ENCODE peak calls at places on chromosome 13, in six cellular contexts. One of them, this sample, is unnamed.
A peak's percentile ranks its signal among the peaks of the same experiment; 100 is the strongest.

GRCh38 chr13:33870046-33870668 is 52.2 kb downstream of the RFC3 start:
- DNase-seq in left ventricle myocardium inferior: no peak
- DNase-seq in fibroblast of pulmonary artery: no peak
- DNase-seq in astrocyte of the cerebellum: no peak
- DNase-seq in progenitor cell of endocrine pancreas: no peak
- DNase-seq in tibial nerve: no peak
- DNase-seq in this sample: no peak

GRCh38 chr13:39095500-39095899 is 57.2 kb downstream of the NHLRC3 start:
- DNase-seq in progenitor cell of endocrine pancreas: no peak
- DNase-seq in fibroblast of pulmonary artery: no peak
- DNase-seq in left ventricle myocardium inferior: no peak
- DNase-seq in astrocyte of the cerebellum: no peak
- DNase-seq in tibial nerve: no peak
- DNase-seq in this sample: no peak

GRCh38 chr13:34620073-34620858 is 321.8 kb upstream of the NBEA start:
- DNase-seq in fibroblast of pulmonary artery: no peak
- DNase-seq in tibial nerve: no peak
- DNase-seq in left ventricle myocardium inferior: no peak
- DNase-seq in progenitor cell of endocrine pancreas: no peak
- DNase-seq in astrocyte of the cerebellum: no peak
- DNase-seq in this sample: no peak

GRCh38 chr13:97339019-97339988 is 94.7 kb upstream of the RAP2A start:
- DNase-seq in fibroblast of pulmonary artery: peak; percentile 93
- DNase-seq in left ventricle myocardium inferior: peak; percentile 54
- DNase-seq in progenitor cell of endocrine pancreas: no peak
- DNase-seq in astrocyte of the cerebellum: peak; percentile 80
- DNase-seq in tibial nerve: peak; percentile 36
- DNase-seq in this sample: no peak

GRCh38 chr13:114108894-114109293 is 23.5 kb downstream of the RASA3 start:
- DNase-seq in tibial nerve: no peak
- DNase-seq in fibroblast of pulmonary artery: no peak
- DNase-seq in astrocyte of the cerebellum: no peak
- DNase-seq in left ventricle myocardium inferior: no peak
- DNase-seq in progenitor cell of endocrine pancreas: no peak
- DNase-seq in this sample: no peak

GRCh38 chr13:40127476-40127875 is 472.0 kb downstream of the COG6 start:
- DNase-seq in fibroblast of pulmonary artery: no peak
- DNase-seq in left ventricle myocardium inferior: no peak
- DNase-seq in astrocyte of the cerebellum: no peak
- DNase-seq in tibial nerve: no peak
- DNase-seq in progenitor cell of endocrine pancreas: no peak
- DNase-seq in this sample: no peak

GRCh38 chr13:107531816-107532215 is 683.5 kb downstream of the LIG4 start:
- DNase-seq in fibroblast of pulmonary artery: no peak
- DNase-seq in tibial nerve: no peak
- DNase-seq in astrocyte of the cerebellum: no peak
- DNase-seq in progenitor cell of endocrine pancreas: no peak
- DNase-seq in left ventricle myocardium inferior: no peak
- DNase-seq in this sample: no peak

GRCh38 chr13:110463876-110464510 is 97.5 kb downstream of the RAB20 start:
- DNase-seq in astrocyte of the cerebellum: no peak
- DNase-seq in tibial nerve: no peak
- DNase-seq in left ventricle myocardium inferior: no peak
- DNase-seq in fibroblast of pulmonary artery: no peak
- DNase-seq in progenitor cell of endocrine pancreas: no peak
- DNase-seq in this sample: no peak

GRCh38 chr13:44148159-44148929 is 225.3 kb upstream of the SERP2 start:
- DNase-seq in progenitor cell of endocrine pancreas: no peak
- DNase-seq in astrocyte of the cerebellum: no peak
- DNase-seq in tibial nerve: no peak
- DNase-seq in fibroblast of pulmonary artery: no peak
- DNase-seq in left ventricle myocardium inferior: no peak
- DNase-seq in this sample: no peak

GRCh38 chr13:51935326-51936171 is 73.8 kb downstream of the CCDC70 start:
- DNase-seq in fibroblast of pulmonary artery: peak; percentile 14
- DNase-seq in progenitor cell of endocrine pancreas: peak; percentile 20
- DNase-seq in astrocyte of the cerebellum: no peak
- DNase-seq in tibial nerve: no peak
- DNase-seq in left ventricle myocardium inferior: no peak
- DNase-seq in this sample: no peak

GRCh38 chr13:104014803-104015645 is 948.8 kb upstream of the SLC10A2 start:
- DNase-seq in progenitor cell of endocrine pancreas: no peak
- DNase-seq in fibroblast of pulmonary artery: peak; percentile 86
- DNase-seq in tibial nerve: no peak
- DNase-seq in astrocyte of the cerebellum: peak; percentile 52
- DNase-seq in left ventricle myocardium inferior: no peak
- DNase-seq in this sample: no peak

GRCh38 chr13:92896842-92897241 is 329.8 kb upstream of the GPC6 start:
- DNase-seq in tibial nerve: no peak
- DNase-seq in left ventricle myocardium inferior: no peak
- DNase-seq in progenitor cell of endocrine pancreas: no peak
- DNase-seq in astrocyte of the cerebellum: peak; percentile 8
- DNase-seq in fibroblast of pulmonary artery: peak; percentile 70
- DNase-seq in this sample: no peak

GRCh38 chr13:86002921-86003488 is 203.8 kb upstream of the SLITRK6 start:
- DNase-seq in progenitor cell of endocrine pancreas: no peak
- DNase-seq in fibroblast of pulmonary artery: no peak
- DNase-seq in tibial nerve: no peak
- DNase-seq in left ventricle myocardium inferior: no peak
- DNase-seq in astrocyte of the cerebellum: no peak
- DNase-seq in this sample: no peak

GRCh38 chr13:31027136-31027535 is 94.7 kb downstream of the TEX26 start:
- DNase-seq in left ventricle myocardium inferior: no peak
- DNase-seq in tibial nerve: no peak
- DNase-seq in fibroblast of pulmonary artery: no peak
- DNase-seq in progenitor cell of endocrine pancreas: no peak
- DNase-seq in astrocyte of the cerebellum: no peak
- DNase-seq in this sample: no peak

GRCh38 chr13:38398810-38399493 is 49.3 kb downstream of the UFM1 start:
- DNase-seq in progenitor cell of endocrine pancreas: no peak
- DNase-seq in left ventricle myocardium inferior: no peak
- DNase-seq in astrocyte of the cerebellum: no peak
- DNase-seq in tibial nerve: no peak
- DNase-seq in fibroblast of pulmonary artery: peak; percentile 81
- DNase-seq in this sample: no peak

GRCh38 chr13:20860844-20861243 is 41.7 kb downstream of the XPO4 start:
- DNase-seq in fibroblast of pulmonary artery: no peak
- DNase-seq in left ventricle myocardium inferior: no peak
- DNase-seq in astrocyte of the cerebellum: no peak
- DNase-seq in progenitor cell of endocrine pancreas: no peak
- DNase-seq in tibial nerve: no peak
- DNase-seq in this sample: no peak
- TF ChIP-seq CTCF in fibroblast of pulmonary artery: no peak
- TF ChIP-seq CTCF in left ventricle myocardium inferior: no peak
- TF ChIP-seq CTCF in astrocyte of the cerebellum: no peak
- TF ChIP-seq CTCF in progenitor cell of endocrine pancreas: no peak
- TF ChIP-seq CTCF in tibial nerve: no peak
- TF ChIP-seq CTCF in this sample: no peak

GRCh38 chr13:45742985-45743384 is 40.9 kb downstream of the CBY2 start:
- DNase-seq in progenitor cell of endocrine pancreas: no peak
- DNase-seq in tibial nerve: no peak
- DNase-seq in astrocyte of the cerebellum: no peak
- DNase-seq in fibroblast of pulmonary artery: no peak
- DNase-seq in left ventricle myocardium inferior: no peak
- DNase-seq in this sample: no peak

GRCh38 chr13:45737571-45738002 is 35.5 kb downstream of the CBY2 start:
- DNase-seq in astrocyte of the cerebellum: no peak
- DNase-seq in fibroblast of pulmonary artery: no peak
- DNase-seq in tibial nerve: no peak
- DNase-seq in left ventricle myocardium inferior: no peak
- DNase-seq in progenitor cell of endocrine pancreas: no peak
- DNase-seq in this sample: no peak
- TF ChIP-seq CTCF in astrocyte of the cerebellum: peak; percentile 19
- TF ChIP-seq CTCF in fibroblast of pulmonary artery: peak; percentile 7
- TF ChIP-seq CTCF in tibial nerve: no peak
- TF ChIP-seq CTCF in left ventricle myocardium inferior: no peak
- TF ChIP-seq CTCF in progenitor cell of endocrine pancreas: peak; percentile 33
- TF ChIP-seq CTCF in this sample: peak; percentile 48

DNA sequence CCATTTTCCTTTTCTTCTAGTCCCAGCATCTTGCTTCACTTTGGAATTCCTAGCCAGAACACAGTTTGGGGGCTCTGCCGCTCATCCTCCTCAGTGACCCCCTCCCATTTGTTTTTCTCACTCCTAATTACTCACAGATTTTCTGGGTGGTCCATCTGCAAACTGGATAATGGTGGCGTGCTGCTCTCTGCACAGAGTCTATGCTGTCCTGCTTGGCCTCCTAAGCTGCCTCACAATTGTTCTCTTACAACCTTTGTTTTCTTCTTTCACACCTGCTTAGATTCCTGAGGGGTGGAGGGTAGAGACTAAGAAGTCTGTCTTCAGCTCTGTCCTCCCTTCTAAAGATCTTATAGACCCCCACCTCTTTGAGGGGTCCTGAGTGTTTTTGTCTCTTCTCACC is 80.7 kb downstream of the SHISA2 start:
- DNase-seq in progenitor cell of endocrine pancreas: no peak
- DNase-seq in tibial nerve: no peak
- DNase-seq in fibroblast of pulmonary artery: no peak
- DNase-seq in astrocyte of the cerebellum: no peak
- DNase-seq in left ventricle myocardium inferior: no peak
- DNase-seq in this sample: no peak
- TF ChIP-seq CTCF in progenitor cell of endocrine pancreas: no peak
- TF ChIP-seq CTCF in tibial nerve: no peak
- TF ChIP-seq CTCF in fibroblast of pulmonary artery: no peak
- TF ChIP-seq CTCF in astrocyte of the cerebellum: no peak
- TF ChIP-seq CTCF in left ventricle myocardium inferior: no peak
- TF ChIP-seq CTCF in this sample: no peak

DNA sequence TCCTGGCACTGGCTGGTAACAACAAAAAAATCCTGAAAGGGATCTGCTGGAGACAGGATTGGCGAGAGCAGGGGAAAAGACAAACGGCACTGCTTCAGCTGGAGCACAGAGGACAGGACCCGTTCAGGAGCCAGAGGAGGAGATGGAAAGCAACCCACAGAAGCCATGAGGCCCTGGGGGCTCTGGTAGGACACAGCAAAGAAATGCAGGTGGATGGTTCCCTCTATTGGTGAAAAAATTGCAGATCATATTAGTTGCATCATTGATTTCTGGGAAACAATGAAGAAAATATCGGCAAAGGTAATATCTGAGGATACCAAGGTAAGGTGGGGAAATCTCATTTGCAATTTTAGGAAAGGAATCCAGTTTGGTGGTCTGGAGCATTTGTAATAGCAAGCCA is 25.7 kb upstream of the TPP2 start:
- DNase-seq in astrocyte of the cerebellum: no peak
- DNase-seq in fibroblast of pulmonary artery: no peak
- DNase-seq in progenitor cell of endocrine pancreas: no peak
- DNase-seq in tibial nerve: no peak
- DNase-seq in left ventricle myocardium inferior: no peak
- DNase-seq in this sample: no peak
- TF ChIP-seq CTCF in astrocyte of the cerebellum: no peak
- TF ChIP-seq CTCF in fibroblast of pulmonary artery: no peak
- TF ChIP-seq CTCF in progenitor cell of endocrine pancreas: peak; percentile 26
- TF ChIP-seq CTCF in tibial nerve: no peak
- TF ChIP-seq CTCF in left ventricle myocardium inferior: no peak
- TF ChIP-seq CTCF in this sample: no peak

GRCh38 chr13:32791545-32792172 is 205.4 kb downstream of the PDS5B start:
- DNase-seq in progenitor cell of endocrine pancreas: no peak
- DNase-seq in tibial nerve: no peak
- DNase-seq in fibroblast of pulmonary artery: no peak
- DNase-seq in astrocyte of the cerebellum: no peak
- DNase-seq in left ventricle myocardium inferior: no peak
- DNase-seq in this sample: no peak

DNA sequence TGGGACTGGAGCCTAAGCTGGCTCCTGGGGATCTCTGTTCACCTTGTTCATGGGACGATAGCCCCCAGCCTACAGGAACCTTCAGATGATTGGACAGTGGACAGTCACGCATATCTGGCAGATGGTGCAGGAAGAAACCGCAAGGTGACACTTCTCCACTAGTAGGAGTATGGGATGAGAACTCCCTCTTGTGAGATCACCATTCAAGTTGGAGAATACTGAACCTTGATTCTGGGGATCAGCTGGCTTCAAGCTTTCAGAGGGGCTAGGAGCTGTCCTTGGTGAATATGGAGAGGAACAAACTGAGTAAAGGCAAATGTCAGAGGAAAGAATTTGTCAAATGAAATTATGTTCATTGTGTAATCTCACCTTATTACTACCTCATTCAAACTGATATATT is 204.5 kb downstream of the PDS5B start:
- DNase-seq in astrocyte of the cerebellum: no peak
- DNase-seq in progenitor cell of endocrine pancreas: no peak
- DNase-seq in left ventricle myocardium inferior: no peak
- DNase-seq in fibroblast of pulmonary artery: no peak
- DNase-seq in tibial nerve: no peak
- DNase-seq in this sample: no peak
- TF ChIP-seq CTCF in astrocyte of the cerebellum: peak; percentile 26
- TF ChIP-seq CTCF in progenitor cell of endocrine pancreas: no peak
- TF ChIP-seq CTCF in left ventricle myocardium inferior: no peak
- TF ChIP-seq CTCF in fibroblast of pulmonary artery: no peak
- TF ChIP-seq CTCF in tibial nerve: no peak
- TF ChIP-seq CTCF in this sample: no peak

DNA sequence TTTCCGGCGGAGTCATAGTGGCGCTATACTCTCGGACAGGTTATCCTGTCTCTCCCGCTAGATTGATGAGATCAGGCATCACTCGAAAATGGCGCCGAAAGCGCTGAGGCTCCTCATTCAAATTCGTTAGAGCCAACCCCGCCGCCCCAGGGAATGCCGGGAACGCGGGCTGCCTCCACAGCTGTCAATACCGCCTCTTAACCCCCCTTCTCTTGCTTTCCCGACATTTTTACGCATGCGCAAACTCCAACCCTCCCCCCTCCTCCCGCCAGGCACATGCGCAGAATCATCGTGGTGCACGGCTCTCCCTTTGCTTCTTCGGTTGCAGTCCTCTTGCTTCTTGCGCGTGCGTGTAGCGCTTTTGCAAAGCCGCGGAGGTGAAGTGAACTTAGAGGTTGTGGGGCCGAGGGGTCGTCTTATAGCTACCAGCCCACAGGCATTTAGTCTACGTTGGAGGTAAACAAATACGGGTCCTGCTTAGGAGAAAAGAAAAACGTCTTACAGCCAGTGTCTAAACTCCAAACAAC is 66.7 kb downstream of the KCNRG start:
- DNase-seq in left ventricle myocardium inferior: peak; percentile 97
- DNase-seq in fibroblast of pulmonary artery: peak; percentile 99
- DNase-seq in astrocyte of the cerebellum: peak; percentile 98
- DNase-seq in tibial nerve: peak; percentile 97
- DNase-seq in progenitor cell of endocrine pancreas: peak; percentile 98
- DNase-seq in this sample: peak; percentile 96
- TF ChIP-seq CTCF in left ventricle myocardium inferior: no peak
- TF ChIP-seq CTCF in fibroblast of pulmonary artery: no peak
- TF ChIP-seq CTCF in astrocyte of the cerebellum: no peak
- TF ChIP-seq CTCF in tibial nerve: peak; percentile 8
- TF ChIP-seq CTCF in progenitor cell of endocrine pancreas: no peak
- TF ChIP-seq CTCF in this sample: no peak

GRCh38 chr13:27523345-27524073 is 73.1 kb upstream of the MTIF3 start:
- DNase-seq in progenitor cell of endocrine pancreas: no peak
- DNase-seq in fibroblast of pulmonary artery: no peak
- DNase-seq in astrocyte of the cerebellum: no peak
- DNase-seq in tibial nerve: peak; percentile 7
- DNase-seq in left ventricle myocardium inferior: no peak
- DNase-seq in this sample: no peak
- TF ChIP-seq CTCF in progenitor cell of endocrine pancreas: no peak
- TF ChIP-seq CTCF in fibroblast of pulmonary artery: no peak
- TF ChIP-seq CTCF in astrocyte of the cerebellum: no peak
- TF ChIP-seq CTCF in tibial nerve: no peak
- TF ChIP-seq CTCF in left ventricle myocardium inferior: no peak
- TF ChIP-seq CTCF in this sample: no peak

This sample was measured in mesothelial cell of epicardium.